ENCODE peak calls at places on chromosome 14, in five cellular contexts. N, K, A, W and G are unnamed samples.

GRCh38 chr14:52380294-52380693 is 66.2 kb downstream of the PTGER2 start:
- DNase-seq in W (peak; percentile 98), K (no peak), A (no peak), N (peak; percentile 91), G (no peak)

GRCh38 chr14:47389520-47389919 is 285.9 kb downstream of the MDGA2 start:
- DNase-seq in N (no peak), K (no peak), A (no peak), W (no peak), G (no peak)

GRCh38 chr14:65251213-65251612 is 148.9 kb upstream of the MAX start:
- DNase-seq in K (peak; percentile 72), W (peak; percentile 87), N (no peak), A (no peak), G (peak; percentile 84)

GRCh38 chr14:59630281-59630963 is 53.8 kb upstream of the CCDC175 start:
- DNase-seq in A (no peak), N (no peak), K (no peak), W (no peak), G (peak; percentile 52)

GRCh38 chr14:101761881-101762529 is 496 bp downstream of the PPP2R5C start:
- DNase-seq in N (no peak), W (no peak), K (no peak), A (peak; percentile 27), G (peak; percentile 73)

GRCh38 chr14:95534299-95535225 is at the start of gene GLRX5:
- DNase-seq in K (peak; percentile 100), W (peak; percentile 100), N (peak; percentile 99), A (peak; percentile 100), G (peak; percentile 98)

GRCh38 chr14:72646861-72647528 is 246.9 kb downstream of the DPF3 start:
- DNase-seq in K (peak; percentile 80), A (no peak), N (no peak), W (no peak), G (peak; percentile 33)

GRCh38 chr14:90809530-90810312 is 6.5 kb downstream of the TTC7B start:
- DNase-seq in K (no peak), A (no peak), N (no peak), W (peak; percentile 64), G (no peak)

GRCh38 chr14:36874396-36875138 is 212.9 kb downstream of the PAX9 start:
- DNase-seq in K (no peak), N (no peak), W (peak; percentile 11), A (no peak), G (no peak)

GRCh38 chr14:75402867-75403413 is 24.9 kb upstream of the JDP2 start:
- DNase-seq in N (no peak), K (no peak), A (no peak), W (no peak), G (no peak)

GRCh38 chr14:99663716-99664635 is 19.0 kb downstream of the HHIPL1 start:
- DNase-seq in A (no peak), N (no peak), W (no peak), K (no peak), G (no peak)